ENCODE peak calls at places on chromosomes 1 and 21, in six cellular contexts. V is glomerular endothelial cell; S is lung; D is stimulated activated CD4-positive, alpha-beta T cell treated with anti-CD3 and anti-CD28 coated beads, Interleukin-1b, Interleukin-23, amount 100 ng/mL, for 4 hours; Q is activated CD8-positive, alpha-beta memory T cell treated with anti-CD3 and anti-CD28 coated beads for 48 hours; K is HuH-7. Y is an unnamed sample.

GRCh38 chr1:87435484-87435883 is 106.8 kb downstream of the LMO4 start:
- DNase-seq in V (no peak), S (no peak), D (no peak), Q (no peak), K (no peak), Y (no peak)

GRCh38 chr1:64343105-64343960 is 126.6 kb upstream of the CACHD1 start:
- DNase-seq in V (peak), S (no peak), D (no peak), Q (no peak), K (no peak), Y (no peak)

GRCh38 chr1:109025691-109026090 is 16.2 kb downstream of the WDR47 start:
- DNase-seq in V (no peak), S (no peak), D (no peak), Q (no peak), K (no peak), Y (no peak)

GRCh38 chr21:15437873-15438272 is 291.9 kb upstream of the USP25 start:
- DNase-seq in V (no peak), S (no peak), D (no peak), Q (no peak), K (no peak), Y (no peak)

GRCh38 chr1:12369258-12369657 is 139.4 kb downstream of the VPS13D start:
- DNase-seq in V (no peak), S (no peak), D (no peak), Q (no peak), K (no peak), Y (no peak)

GRCh38 chr1:37609002-37609401 is 13.3 kb upstream of the GNL2 start:
- DNase-seq in V (no peak), S (no peak), D (no peak), Q (no peak), K (no peak), Y (no peak)

GRCh38 chr1:9028921-9029715 is 2.9 kb upstream of the SLC2A7 start:
- DNase-seq in V (no peak), S (no peak), D (no peak), Q (no peak), K (no peak), Y (no peak)

GRCh38 chr1:117615474-117615873 is 9.6 kb downstream of the TENT5C start:
- DNase-seq in V (no peak), S (no peak), D (no peak), Q (no peak), K (no peak), Y (no peak)

GRCh38 chr1:54287176-54287650 is 87.2 kb downstream of the MRPL37 start:
- DNase-seq in V (no peak), S (peak), D (peak), Q (peak), K (no peak), Y (peak)

GRCh38 chr1:223355699-223356098 is 8.3 kb downstream of the SUSD4 start:
- DNase-seq in V (no peak), S (no peak), D (no peak), Q (no peak), K (no peak), Y (no peak)

GRCh38 chr1:157849229-157849875 is 7.7 kb upstream of the CD5L start:
- DNase-seq in V (no peak), S (no peak), D (no peak), Q (no peak), K (no peak), Y (no peak)

GRCh38 chr1:36561365-36561731 is 78.6 kb upstream of the CSF3R start:
- DNase-seq in V (no peak), S (no peak), D (no peak), Q (no peak), K (no peak), Y (peak)

GRCh38 chr1:31701137-31701736 is 2.6 kb downstream of the COL16A1 start:
- DNase-seq in V (no peak), S (peak), D (peak), Q (no peak), K (peak), Y (peak)

GRCh38 chr1:154975409-154976205 is 1.1 kb downstream of the CKS1B start:
- DNase-seq in V (no peak), S (peak), D (peak), Q (peak), K (no peak), Y (no peak)

GRCh38 chr1:220751130-220751529 is 3.0 kb downstream of the MTARC2 start:
- DNase-seq in V (no peak), S (peak), D (no peak), Q (no peak), K (no peak), Y (no peak)

GRCh38 chr1:158930504-158930903 is 848 bp upstream of the PYHIN1 start:
- DNase-seq in V (no peak), S (no peak), D (peak), Q (no peak), K (no peak), Y (no peak)

GRCh38 chr1:41740630-41741239 is 178.0 kb downstream of the HIVEP3 start:
- DNase-seq in V (no peak), S (no peak), D (no peak), Q (no peak), K (no peak), Y (no peak)

GRCh38 chr1:93056214-93056613 is 22.9 kb upstream of the MTF2 start:
- DNase-seq in V (no peak), S (no peak), D (no peak), Q (no peak), K (no peak), Y (no peak)

GRCh38 chr1:235648954-235649721 is 446 bp downstream of the GNG4 start:
- DNase-seq in V (no peak), S (peak), D (peak), Q (no peak), K (peak), Y (peak)

GRCh38 chr1:10196991-10197390 is 13.4 kb upstream of the KIF1B start:
- DNase-seq in V (no peak), S (no peak), D (no peak), Q (no peak), K (no peak), Y (no peak)

GRCh38 chr1:8427493-8427892 is 109.6 kb downstream of the SLC45A1 start:
- DNase-seq in V (no peak), S (no peak), D (no peak), Q (no peak), K (no peak), Y (no peak)

GRCh38 chr21:44402323-44403105 is 49.1 kb downstream of the TRPM2 start:
- DNase-seq in V (no peak), S (no peak), D (no peak), Q (no peak), K (no peak), Y (no peak)

GRCh38 chr1:41045740-41046139 is 24.2 kb upstream of the SLFNL1 start:
- DNase-seq in V (peak), S (peak), D (no peak), Q (no peak), K (no peak), Y (no peak)

GRCh38 chr1:63663301-63663700 is 70.1 kb downstream of the PGM1 start:
- DNase-seq in V (no peak), S (no peak), D (no peak), Q (no peak), K (no peak), Y (no peak)